ENCODE peak calls at places on chromosomes 2 and 18, in eight cellular contexts. S, H, A, X, Z, B, L and Y are unnamed samples.

GRCh38 chr18:76620326-76620813 is 125.3 kb upstream of the ZNF516 start:
- DNase-seq in H (peak; percentile 54), B (peak; percentile 76), L (peak; percentile 76), S (peak; percentile 31), X (peak; percentile 82), Z (peak; percentile 24), A (no peak), Y (peak; percentile 64)

GRCh38 chr18:73594749-73595148 is 552.9 kb downstream of the FBXO15 start:
- DNase-seq in H (no peak), A (no peak), Z (no peak), S (peak; percentile 14), X (peak; percentile 3), B (no peak), L (no peak), Y (no peak)

GRCh38 chr2:85705680-85706039 is 11.5 kb downstream of the GNLY start:
- DNase-seq in A (no peak), L (peak; percentile 48), X (peak; percentile 99), H (peak; percentile 28), B (peak; percentile 86), S (peak; percentile 62), Z (peak; percentile 39), Y (no peak)

GRCh38 chr18:2050016-2050415 is 521.3 kb downstream of the METTL4 start:
- DNase-seq in B (no peak), Z (no peak), S (no peak), A (no peak), L (no peak), H (no peak), X (no peak), Y (no peak)

GRCh38 chr2:197958592-197958991 is 154.2 kb downstream of the PLCL1 start:
- DNase-seq in H (no peak), B (no peak), Z (no peak), A (no peak), L (no peak), X (peak; percentile 9), S (no peak), Y (no peak)

GRCh38 chr18:61606759-61607158 is 273.5 kb downstream of the CDH20 start:
- DNase-seq in A (no peak), X (peak; percentile 84), H (peak; percentile 30), S (peak; percentile 57), Z (peak; percentile 98), L (peak; percentile 71), B (peak; percentile 59), Y (peak; percentile 80)

GRCh38 chr2:203625712-203626111 is 80.7 kb upstream of the CD28 start:
- DNase-seq in H (no peak), A (no peak), S (no peak), B (no peak), X (peak; percentile 63), L (no peak), Z (peak; percentile 77), Y (no peak)

GRCh38 chr2:114807666-114808065 is 365.2 kb downstream of the DPP10 start:
- DNase-seq in B (no peak), H (no peak), L (no peak), X (no peak), S (no peak), Z (no peak), A (no peak), Y (no peak)

GRCh38 chr2:147913701-147914480 is 69.1 kb downstream of the ACVR2A start:
- DNase-seq in X (peak; percentile 10), L (no peak), B (no peak), H (no peak), Z (peak; percentile 58), A (no peak), S (no peak), Y (no peak)

GRCh38 chr18:79379931-79380815 is 15.6 kb upstream of the NFATC1 start:
- DNase-seq in A (no peak), S (no peak), H (no peak), B (no peak), X (no peak), Z (no peak), L (no peak), Y (no peak)

GRCh38 chr2:130898553-130898952 is 61.8 kb downstream of the ARHGEF4 start:
- DNase-seq in X (no peak), S (no peak), A (no peak), B (no peak), H (no peak), L (no peak), Z (no peak), Y (no peak)

GRCh38 chr18:24055878-24056277 is 41.3 kb downstream of the TTC39C start:
- DNase-seq in S (no peak), B (peak; percentile 13), X (no peak), A (no peak), Z (no peak), L (no peak), H (no peak), Y (no peak)

GRCh38 chr2:24875901-24876300 is 44.1 kb downstream of the ADCY3 start:
- DNase-seq in S (no peak), Z (no peak), H (no peak), A (no peak), L (no peak), X (no peak), B (no peak), Y (no peak)

GRCh38 chr2:190359896-190360376 is 16.5 kb downstream of the INPP1 start:
- DNase-seq in B (no peak), S (peak; percentile 65), A (peak; percentile 8), L (peak; percentile 48), Z (peak; percentile 78), X (peak; percentile 85), H (peak; percentile 55), Y (no peak)

GRCh38 chr18:55478301-55478660 is 109.7 kb downstream of the TCF4 start:
- DNase-seq in H (no peak), S (no peak), A (no peak), X (peak; percentile 54), B (no peak), Z (no peak), L (no peak), Y (no peak)

GRCh38 chr18:54767094-54767493 is 61.2 kb upstream of the RAB27B start:
- DNase-seq in A (no peak), X (no peak), S (peak; percentile 61), B (no peak), L (no peak), H (no peak), Z (no peak), Y (no peak)

GRCh38 chr18:8063733-8064132 is 496.6 kb downstream of the PTPRM start:
- DNase-seq in H (no peak), S (no peak), A (no peak), B (no peak), Z (no peak), X (no peak), L (no peak), Y (no peak)

GRCh38 chr2:205216580-205216979 is 465.7 kb upstream of the NRP2 start:
- DNase-seq in H (no peak), B (no peak), X (no peak), Z (no peak), A (no peak), L (no peak), S (no peak), Y (no peak)

GRCh38 chr2:13193900-13194299 is 477.2 kb downstream of the TRIB2 start:
- DNase-seq in A (no peak), Z (no peak), B (no peak), X (peak; percentile 71), H (no peak), S (no peak), L (no peak), Y (no peak)

GRCh38 chr18:37565985-37566478 is 434 bp upstream of the CELF4 start:
- DNase-seq in X (peak; percentile 45), H (no peak), Z (no peak), A (no peak), B (no peak), L (peak; percentile 54), S (peak; percentile 63), Y (no peak)

GRCh38 chr2:109266998-109267854 is 138.2 kb downstream of the SH3RF3 start:
- DNase-seq in L (no peak), Z (peak; percentile 87), B (no peak), A (no peak), S (no peak), X (no peak), H (no peak), Y (no peak)

GRCh38 chr2:240792658-240793312 is 27.2 kb downstream of the KIF1A start:
- DNase-seq in A (no peak), Z (no peak), L (peak; percentile 4), S (no peak), X (no peak), H (no peak), B (no peak), Y (no peak)
- H3K27ac ChIP-seq in A (no peak overlapping the region), Z (no peak overlapping the region), L (no peak overlapping the region), S (no peak overlapping the region), X (no peak overlapping the region), H (no peak overlapping the region), B (no peak overlapping the region), Y (no peak overlapping the region)

GRCh38 chr2:47190188-47190818 is 35.2 kb upstream of the STPG4 start:
- DNase-seq in A (no peak), B (no peak), Z (peak; percentile 46), X (no peak), S (no peak), H (no peak), L (no peak), Y (no peak)
- H3K4me3 ChIP-seq in A (no peak overlapping the region), B (no peak overlapping the region), Z (no peak overlapping the region), X (no peak overlapping the region), S (no peak overlapping the region), H (no peak overlapping the region), L (no peak overlapping the region), Y (no peak overlapping the region)

DNA sequence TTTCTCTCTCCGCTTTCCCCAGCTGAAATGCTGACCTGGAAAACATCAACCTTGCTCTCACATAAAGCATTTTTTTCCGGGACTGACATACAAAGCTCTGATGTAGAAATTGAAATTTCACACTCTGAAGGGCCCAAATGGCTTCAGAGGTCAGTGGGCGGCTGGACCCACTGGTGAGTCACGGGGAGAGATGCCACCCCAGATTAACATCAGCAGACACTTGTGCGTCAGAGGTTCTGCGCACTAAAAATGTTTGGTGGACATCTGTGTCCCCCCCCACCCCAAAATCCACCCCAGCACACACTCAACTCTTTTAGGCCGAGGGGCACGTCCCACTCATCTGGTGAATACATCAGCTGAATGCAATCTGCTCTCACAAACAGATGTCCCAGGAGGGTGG is 208.9 kb downstream of the ASB1 start:
- DNase-seq in L (no peak), H (no peak), S (no peak), X (peak; percentile 21), A (no peak), Z (no peak), B (no peak), Y (peak; percentile 21)
- H3K27ac ChIP-seq in L (no peak overlapping the region), H (no peak overlapping the region), S (no peak overlapping the region), X (no peak overlapping the region), A (no peak overlapping the region), Z (no peak overlapping the region), B (no peak overlapping the region), Y (peak overlapping the region; percentile 68)

GRCh38 chr2:170208967-170209366 is 31.0 kb downstream of the MYO3B start:
- DNase-seq in B (no peak), X (no peak), H (no peak), Z (no peak), S (no peak), L (no peak), A (no peak), Y (no peak)

GRCh38 chr2:170206805-170207407 is 29.0 kb downstream of the MYO3B start:
- DNase-seq in Z (no peak), S (no peak), A (no peak), X (no peak), B (no peak), H (no peak), L (no peak), Y (no peak)

GRCh38 chr2:170207901-170208300 is 30.0 kb downstream of the MYO3B start:
- DNase-seq in Z (no peak), B (no peak), A (no peak), H (no peak), X (no peak), L (no peak), S (no peak), Y (no peak)

GRCh38 chr2:170204561-170204960 is 26.6 kb downstream of the MYO3B start:
- DNase-seq in H (no peak), L (no peak), Z (no peak), A (no peak), S (no peak), X (no peak), B (no peak), Y (no peak)

GRCh38 chr2:170206246-170206645 is 28.3 kb downstream of the MYO3B start:
- DNase-seq in L (no peak), Z (no peak), S (no peak), A (no peak), B (no peak), X (no peak), H (no peak), Y (no peak)
- H3K4me3 ChIP-seq in L (no peak overlapping the region), Z (no peak overlapping the region), S (no peak overlapping the region), A (no peak overlapping the region), B (no peak overlapping the region), X (no peak overlapping the region), H (no peak overlapping the region), Y (no peak overlapping the region)